ENCODE peak calls at places on chromosomes 11 and 22, in ten cellular contexts. U is HL-60, I is vagina, J is sigmoid colon, S is K562, B is HCT116, L is GM23338, V is breast epithelium, Z is SK-N-SH, H is Panc1. P is an unnamed sample.

GRCh38 chr11:44634401-44635281 is 69.2 kb downstream of the CD82 start:
- DNase-seq in U (no peak), I (peak), J (peak), S (peak), B (peak), L (peak), V (no peak), Z (peak), H (no peak), P (peak)

GRCh38 chr11:34305780-34306179 is 52.0 kb downstream of the ABTB2 start:
- DNase-seq in U (no peak), I (no peak), J (no peak), S (no peak), B (no peak), L (no peak), V (no peak), Z (no peak), H (no peak), P (no peak)

GRCh38 chr11:130042093-130042591 is 27.6 kb upstream of the APLP2 start:
- DNase-seq in U (peak), I (no peak), J (no peak), S (peak), B (no peak), L (no peak), V (no peak), Z (no peak), H (peak), P (no peak)

GRCh38 chr11:2515401-2516275 is 70.8 kb downstream of the KCNQ1 start:
- DNase-seq in U (no peak), I (peak), J (peak), S (no peak), B (no peak), L (no peak), V (peak), Z (peak), H (no peak), P (peak)

GRCh38 chr11:967995-968751 is 42.5 kb downstream of the AP2A2 start:
- DNase-seq in U (no peak), I (no peak), J (no peak), S (no peak), B (no peak), L (no peak), V (no peak), Z (no peak), H (no peak), P (no peak)

GRCh38 chr11:2096919-2097301 is 42.3 kb downstream of the IGF2 start:
- DNase-seq in U (no peak), I (no peak), J (peak), S (no peak), B (no peak), L (peak), V (no peak), Z (no peak), H (no peak), P (no peak)

GRCh38 chr22:37940698-37941376 is 12.6 kb downstream of the C22orf23 start:
- DNase-seq in U (peak), I (no peak), J (no peak), S (no peak), B (no peak), L (peak), V (no peak), Z (no peak), H (no peak), P (no peak)

GRCh38 chr22:40020956-40021355 is 26.2 kb downstream of the FAM83F start:
- DNase-seq in U (no peak), I (no peak), J (no peak), S (no peak), B (no peak), L (no peak), V (no peak), Z (no peak), H (no peak), P (no peak)

GRCh38 chr22:50031189-50032091 is 18.9 kb upstream of the IL17REL start:
- DNase-seq in U (no peak), I (no peak), J (peak), S (no peak), B (no peak), L (no peak), V (no peak), Z (peak), H (no peak), P (no peak)

GRCh38 chr11:133038850-133039249 is 493.5 kb downstream of the OPCML start:
- DNase-seq in U (no peak), I (no peak), J (no peak), S (no peak), B (no peak), L (no peak), V (no peak), Z (no peak), H (no peak), P (no peak)

GRCh38 chr11:121533556-121534050 is 80.8 kb upstream of the SORL1-AS1 start:
- DNase-seq in U (no peak), I (no peak), J (no peak), S (no peak), B (no peak), L (no peak), V (no peak), Z (no peak), H (no peak), P (no peak)

GRCh38 chr11:97202613-97203292 is 812.9 kb downstream of the JRKL start:
- DNase-seq in U (no peak), I (no peak), J (no peak), S (no peak), B (no peak), L (peak), V (no peak), Z (no peak), H (no peak), P (no peak)

GRCh38 chr22:39375646-39376045 is 23.9 kb upstream of the TAB1 start:
- DNase-seq in U (no peak), I (no peak), J (no peak), S (no peak), B (no peak), L (no peak), V (no peak), Z (no peak), H (no peak), P (no peak)

GRCh38 chr11:116694815-116695590 is 77.8 kb downstream of the BUD13 start:
- DNase-seq in U (no peak), I (peak), J (peak), S (no peak), B (no peak), L (no peak), V (peak), Z (peak), H (no peak), P (peak)

GRCh38 chr11:117583063-117583801 is 213.8 kb downstream of the DSCAML1 start:
- DNase-seq in U (no peak), I (no peak), J (peak), S (no peak), B (no peak), L (peak), V (peak), Z (peak), H (no peak), P (no peak)

GRCh38 chr22:47835726-47836125 is 1073.3 kb downstream of the TBC1D22A start:
- DNase-seq in U (no peak), I (no peak), J (no peak), S (no peak), B (peak), L (no peak), V (no peak), Z (no peak), H (no peak), P (no peak)

GRCh38 chr22:47839586-47840245 is 1077.3 kb downstream of the TBC1D22A start:
- DNase-seq in U (no peak), I (no peak), J (no peak), S (no peak), B (no peak), L (no peak), V (no peak), Z (no peak), H (no peak), P (no peak)

GRCh38 chr22:47841166-47841565 is 1078.7 kb downstream of the TBC1D22A start:
- DNase-seq in U (no peak), I (no peak), J (no peak), S (no peak), B (no peak), L (no peak), V (no peak), Z (no peak), H (no peak), P (no peak)

GRCh38 chr22:47837703-47838102 is 1075.3 kb downstream of the TBC1D22A start:
- DNase-seq in U (no peak), I (no peak), J (no peak), S (peak), B (peak), L (peak), V (no peak), Z (peak), H (no peak), P (no peak)

DNA sequence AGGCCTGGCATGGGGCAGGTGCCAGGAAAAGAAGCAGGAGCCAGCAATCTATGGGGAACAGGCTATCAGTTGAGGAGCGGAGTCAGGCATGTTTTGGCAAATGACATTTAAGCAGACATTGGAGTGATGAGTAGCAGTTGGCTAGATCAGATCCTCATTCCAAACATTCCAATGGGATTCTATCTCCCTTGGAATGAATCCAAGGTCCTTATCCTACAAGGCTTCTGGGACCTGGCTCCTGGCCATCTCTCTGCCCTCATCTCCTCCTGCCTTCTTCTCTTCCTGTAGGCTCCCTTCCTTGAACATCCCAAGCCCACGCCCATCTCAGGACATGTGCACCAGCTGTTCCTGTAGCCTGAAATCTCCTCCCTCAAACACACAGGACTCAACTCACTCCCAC is 1074.5 kb downstream of the TBC1D22A start:
- DNase-seq in U (no peak), I (no peak), J (no peak), S (no peak), B (no peak), L (no peak), V (no peak), Z (no peak), H (no peak), P (no peak)
- H3K4me3 ChIP-seq in U (no peak), I (no peak), J (no peak), S (no peak), B (no peak), L (no peak), V (no peak), Z (no peak), H (no peak), P (no peak)

DNA sequence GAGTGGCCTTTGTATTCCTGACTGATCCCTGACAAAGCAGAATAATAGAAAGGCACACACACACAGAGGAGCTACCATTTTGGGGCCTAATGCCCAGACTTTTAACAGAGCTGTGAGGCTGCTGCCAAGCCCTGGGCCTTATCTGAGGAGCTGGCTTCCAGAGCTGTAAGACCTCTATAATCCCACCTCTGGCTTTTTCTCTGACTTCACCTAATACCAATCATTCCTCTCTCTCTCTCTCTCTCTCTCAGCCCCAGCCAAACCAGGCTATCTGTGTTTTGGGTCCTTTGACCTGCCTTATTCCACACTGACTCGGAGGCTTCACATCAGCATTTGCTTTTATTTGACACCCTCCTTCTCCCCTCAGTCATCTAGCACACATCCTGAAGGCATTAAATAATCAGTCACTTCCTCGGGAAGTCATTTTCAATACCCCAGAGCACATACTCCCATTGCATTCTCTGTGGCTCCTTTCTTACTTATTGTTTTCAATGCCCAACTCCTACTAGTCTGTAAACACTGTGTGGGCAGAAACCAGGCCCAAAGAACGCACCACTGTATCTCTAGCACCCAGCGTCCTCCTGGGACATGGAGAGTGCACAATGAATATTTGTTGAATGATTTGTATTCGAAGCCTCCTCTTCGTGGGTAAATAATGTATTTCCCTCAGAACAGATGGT is 21.2 kb upstream of the TRIM44 start:
- DNase-seq in U (no peak), I (no peak), J (no peak), S (no peak), B (no peak), L (no peak), V (no peak), Z (no peak), H (no peak), P (no peak)
- TF ChIP-seq POLR2AphosphoS5 in U (no peak), I (no peak), J (no peak), S (no peak), B (no peak), L (no peak), V (no peak), Z (no peak), H (no peak), P (no peak)

GRCh38 chr11:124864176-124864891 is 898 bp upstream of the ROBO3 start:
- DNase-seq in U (no peak), I (no peak), J (peak), S (no peak), B (no peak), L (no peak), V (no peak), Z (no peak), H (no peak), P (no peak)

GRCh38 chr11:124864892-124865180 is 396 bp upstream of the ROBO3 start:
- DNase-seq in U (no peak), I (no peak), J (no peak), S (no peak), B (no peak), L (no peak), V (no peak), Z (no peak), H (no peak), P (no peak)

GRCh38 chr11:124865902-124866851 is 945 bp downstream of the ROBO3 start:
- DNase-seq in U (peak), I (no peak), J (peak), S (peak), B (no peak), L (peak), V (no peak), Z (peak), H (no peak), P (peak)

GRCh38 chr11:124863826-124864165 is 1.4 kb upstream of the ROBO3 start:
- DNase-seq in U (no peak), I (no peak), J (peak), S (peak), B (no peak), L (peak), V (no peak), Z (no peak), H (no peak), P (no peak)

DNA sequence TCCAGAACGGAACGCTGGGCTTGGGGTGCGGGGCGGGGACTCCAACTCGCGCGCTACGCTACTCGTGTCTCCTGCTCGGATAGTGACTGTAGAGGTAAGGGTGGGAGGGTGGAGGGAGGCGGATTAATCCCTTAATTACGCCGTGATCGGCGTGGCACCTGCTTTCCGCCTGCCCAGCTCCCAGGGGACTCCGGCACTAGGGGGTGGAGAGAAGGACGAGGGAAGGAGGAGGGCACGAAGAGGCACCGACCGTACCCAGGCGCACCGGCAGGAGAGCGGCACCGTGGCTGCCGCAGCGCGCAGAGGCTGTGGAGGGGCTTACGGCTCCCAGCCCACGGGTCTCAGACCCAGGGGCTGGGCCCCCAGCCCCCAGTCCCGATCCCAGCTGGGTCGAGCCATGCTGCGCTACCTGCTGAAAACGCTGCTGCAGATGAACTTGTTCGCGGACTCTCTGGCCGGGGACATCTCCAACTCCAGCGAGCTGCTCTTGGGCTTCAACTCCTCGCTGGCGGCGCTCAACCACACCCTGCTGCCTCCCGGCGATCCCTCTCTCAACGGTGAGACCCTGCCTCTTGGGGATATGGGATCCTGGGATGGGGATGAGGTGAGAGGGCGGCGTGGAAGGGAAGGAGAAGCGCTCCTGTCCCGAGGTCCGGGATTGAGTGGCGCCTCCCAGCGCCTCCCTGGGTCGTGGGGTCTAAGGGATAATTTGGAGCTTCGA is at the start of gene ROBO3:
- DNase-seq in U (no peak), I (no peak), J (peak), S (no peak), B (no peak), L (peak), V (no peak), Z (peak), H (no peak), P (no peak)
- H3K4me3 ChIP-seq in U (no peak), I (peak), J (no peak), S (no peak), B (no peak), L (peak), V (no peak), Z (peak), H (peak), P (peak)

GRCh38 chr11:82996966-82997606 is 74.6 kb downstream of the RAB30 start:
- DNase-seq in U (no peak), I (no peak), J (no peak), S (no peak), B (no peak), L (no peak), V (no peak), Z (no peak), H (no peak), P (peak)
- TF ChIP-seq POLR2AphosphoS5 in U (no peak), I (no peak), J (no peak), S (no peak), B (no peak), L (no peak), V (no peak), Z (no peak), H (no peak), P (no peak)

GRCh38 chr11:72418834-72419560 is 15.3 kb downstream of the CLPB start:
- DNase-seq in U (no peak), I (no peak), J (peak), S (no peak), B (no peak), L (no peak), V (no peak), Z (no peak), H (no peak), P (no peak)
- H3K4me3 ChIP-seq in U (no peak), I (no peak), J (no peak), S (no peak), B (no peak), L (no peak), V (no peak), Z (no peak), H (no peak), P (no peak)

DNA sequence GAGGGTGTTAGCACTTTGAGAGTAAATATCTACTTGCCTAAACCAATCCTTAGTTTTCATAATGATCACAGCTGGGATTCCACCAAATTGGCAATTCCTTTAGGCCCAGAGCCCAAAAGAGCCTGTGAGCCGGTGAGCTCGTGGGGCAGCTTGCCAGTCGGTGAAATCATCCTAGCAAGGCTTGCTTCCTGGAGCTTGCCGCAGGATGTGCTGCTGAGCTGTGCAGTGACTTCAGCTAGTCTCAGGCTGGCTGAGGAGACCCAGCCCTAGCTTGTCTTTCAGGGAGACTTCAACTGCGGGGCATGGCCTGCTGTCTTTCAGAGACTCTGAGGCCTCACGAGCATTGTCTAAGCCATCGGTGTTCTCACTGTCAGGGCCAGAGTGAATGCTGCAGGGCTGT is 73.6 kb upstream of the SUSD2 start:
- DNase-seq in U (no peak), I (no peak), J (peak), S (no peak), B (no peak), L (no peak), V (peak), Z (no peak), H (no peak), P (peak)
- TF ChIP-seq POLR2AphosphoS5 in U (no peak), I (peak), J (peak), S (no peak), B (no peak), L (no peak), V (peak), Z (no peak), H (no peak), P (no peak)

GRCh38 chr22:46082633-46083032 is 67.7 kb upstream of the PPARA start:
- DNase-seq in U (no peak), I (no peak), J (peak), S (no peak), B (no peak), L (no peak), V (no peak), Z (no peak), H (no peak), P (no peak)
- H3K4me3 ChIP-seq in U (no peak), I (peak), J (no peak), S (no peak), B (peak), L (no peak), V (no peak), Z (peak), H (peak), P (no peak)

DNA sequence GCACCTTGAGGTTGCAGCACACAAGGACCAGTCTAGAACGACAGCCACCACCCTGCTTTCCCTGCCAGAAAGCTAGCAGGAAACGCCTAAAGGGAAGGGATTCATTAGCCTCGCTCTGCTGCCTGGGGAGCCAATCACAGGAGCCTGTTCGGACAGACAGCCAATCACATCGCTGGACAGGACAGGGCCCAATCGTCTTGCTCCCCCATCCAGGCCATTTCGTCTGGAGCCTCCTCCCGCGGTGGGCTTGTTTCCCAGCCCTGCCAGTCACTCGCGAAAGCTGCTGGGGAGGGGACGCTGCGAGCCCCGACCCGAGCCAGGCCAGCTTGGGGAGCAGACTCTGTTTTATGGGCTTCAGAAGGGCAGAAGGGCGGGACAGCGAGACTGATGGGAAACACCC is 79.8 kb upstream of the NCAM1 start:
- DNase-seq in U (no peak), I (no peak), J (peak), S (peak), B (no peak), L (peak), V (peak), Z (peak), H (no peak), P (peak)
- TF ChIP-seq POLR2AphosphoS5 in U (no peak), I (no peak), J (peak), S (no peak), B (no peak), L (peak), V (no peak), Z (peak), H (no peak), P (no peak)

DNA sequence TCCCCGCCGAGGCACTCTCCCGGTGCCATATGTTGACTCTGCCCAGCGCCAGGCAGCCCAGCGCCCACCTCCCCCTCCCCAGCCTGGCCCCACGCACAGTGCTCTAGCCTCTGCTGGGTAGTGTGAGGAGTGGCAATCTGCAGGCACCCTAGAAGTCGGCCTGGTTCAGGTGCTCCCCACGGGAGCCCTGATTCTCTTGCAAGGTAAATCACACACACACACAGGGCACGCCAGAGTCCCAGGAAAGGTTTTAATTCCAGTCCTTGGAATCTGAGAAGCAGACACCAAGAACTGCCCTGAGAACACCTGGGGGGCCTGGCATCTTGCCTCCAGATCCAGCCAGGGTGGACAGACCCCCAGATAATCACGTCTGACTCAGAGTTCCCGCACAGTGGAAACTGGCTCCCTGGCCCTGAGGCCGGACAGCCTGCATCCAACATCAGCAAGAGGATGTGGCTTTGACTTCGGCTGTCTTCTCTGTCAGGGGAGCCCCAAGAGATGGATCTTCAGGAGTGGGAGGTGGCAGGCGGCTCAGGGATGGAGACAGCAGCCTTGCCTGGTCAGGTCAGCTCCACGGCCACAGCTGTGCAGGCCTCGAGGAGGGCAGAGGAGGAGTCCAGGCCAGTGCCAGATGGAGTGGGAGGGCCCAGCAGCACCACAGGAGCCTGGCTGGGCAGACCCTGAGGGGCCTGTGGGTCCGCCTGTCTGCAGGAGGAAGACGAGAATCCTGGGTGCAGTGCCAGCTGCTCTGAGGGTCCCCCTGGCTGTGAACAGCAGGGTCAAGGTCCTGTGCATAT is 1.1 kb upstream of the RIN1 start:
- DNase-seq in U (no peak), I (no peak), J (peak), S (no peak), B (no peak), L (no peak), V (no peak), Z (peak), H (no peak), P (no peak)
- H3K4me3 ChIP-seq in U (no peak), I (no peak), J (no peak), S (no peak), B (no peak), L (no peak), V (no peak), Z (no peak), H (peak), P (peak)